ENCODE peak calls at places on chromosomes 5 and 9, in eight cellular contexts. One of them, this sample, is unnamed.

GRCh38 chr5:40406426-40407211 is 273.1 kb upstream of the PTGER4 start:
- DNase-seq in HepG2: peak; percentile 3
- DNase-seq in DND-41: no peak
- DNase-seq in dorsolateral prefrontal cortex: no peak
- DNase-seq in colonic mucosa: no peak
- DNase-seq in WTC11: no peak
- DNase-seq in PC-3: no peak
- DNase-seq in stomach: no peak
- DNase-seq in this sample: no peak

GRCh38 chr5:126003309-126003708 is 419.9 kb upstream of the GRAMD2B start:
- DNase-seq in HepG2: no peak
- DNase-seq in DND-41: no peak
- DNase-seq in dorsolateral prefrontal cortex: no peak
- DNase-seq in colonic mucosa: peak; percentile 22
- DNase-seq in WTC11: no peak
- DNase-seq in PC-3: no peak
- DNase-seq in stomach: peak; percentile 64
- DNase-seq in this sample: no peak

GRCh38 chr5:161966544-161966943 is 101.0 kb upstream of the GABRG2 start:
- DNase-seq in HepG2: peak; percentile 3
- DNase-seq in DND-41: no peak
- DNase-seq in dorsolateral prefrontal cortex: no peak
- DNase-seq in colonic mucosa: no peak
- DNase-seq in WTC11: no peak
- DNase-seq in PC-3: peak; percentile 51
- DNase-seq in stomach: no peak
- DNase-seq in this sample: peak; percentile 7

GRCh38 chr9:14348241-14349140 is 34.5 kb upstream of the NFIB start:
- DNase-seq in HepG2: no peak
- DNase-seq in DND-41: no peak
- DNase-seq in dorsolateral prefrontal cortex: peak; percentile 51
- DNase-seq in colonic mucosa: no peak
- DNase-seq in WTC11: no peak
- DNase-seq in PC-3: no peak
- DNase-seq in stomach: no peak
- DNase-seq in this sample: peak; percentile 34

GRCh38 chr9:75844321-75844720 is 46.2 kb upstream of the PCSK5 start:
- DNase-seq in HepG2: no peak
- DNase-seq in DND-41: no peak
- DNase-seq in dorsolateral prefrontal cortex: no peak
- DNase-seq in colonic mucosa: no peak
- DNase-seq in WTC11: no peak
- DNase-seq in PC-3: no peak
- DNase-seq in stomach: no peak
- DNase-seq in this sample: no peak

GRCh38 chr9:134778841-134779411 is 101.7 kb upstream of the FCN2 start:
- DNase-seq in HepG2: peak; percentile 48
- DNase-seq in DND-41: no peak
- DNase-seq in dorsolateral prefrontal cortex: peak; percentile 65
- DNase-seq in colonic mucosa: peak; percentile 37
- DNase-seq in WTC11: peak; percentile 86
- DNase-seq in PC-3: peak; percentile 60
- DNase-seq in stomach: peak; percentile 48
- DNase-seq in this sample: peak; percentile 82

GRCh38 chr9:127557466-127557869 is 54.6 kb upstream of the STXBP1 start:
- DNase-seq in HepG2: no peak
- DNase-seq in DND-41: peak; percentile 64
- DNase-seq in dorsolateral prefrontal cortex: no peak
- DNase-seq in colonic mucosa: no peak
- DNase-seq in WTC11: no peak
- DNase-seq in PC-3: peak; percentile 56
- DNase-seq in stomach: no peak
- DNase-seq in this sample: no peak

GRCh38 chr9:21965401-21965951 is 28.7 kb downstream of the CDKN2A start:
- DNase-seq in HepG2: peak; percentile 45
- DNase-seq in DND-41: no peak
- DNase-seq in dorsolateral prefrontal cortex: no peak
- DNase-seq in colonic mucosa: peak; percentile 64
- DNase-seq in WTC11: peak; percentile 81
- DNase-seq in PC-3: peak; percentile 60
- DNase-seq in stomach: peak; percentile 67
- DNase-seq in this sample: peak; percentile 81

GRCh38 chr5:53291528-53291927 is 182.0 kb upstream of the MOCS2 start:
- DNase-seq in HepG2: no peak
- DNase-seq in DND-41: no peak
- DNase-seq in dorsolateral prefrontal cortex: no peak
- DNase-seq in colonic mucosa: no peak
- DNase-seq in WTC11: no peak
- DNase-seq in PC-3: no peak
- DNase-seq in stomach: no peak
- DNase-seq in this sample: no peak

GRCh38 chr5:18744990-18745590 is 1110.8 kb downstream of the TAF11L14 start:
- DNase-seq in HepG2: no peak
- DNase-seq in DND-41: peak; percentile 67
- DNase-seq in dorsolateral prefrontal cortex: no peak
- DNase-seq in colonic mucosa: no peak
- DNase-seq in WTC11: no peak
- DNase-seq in PC-3: no peak
- DNase-seq in stomach: no peak
- DNase-seq in this sample: no peak

GRCh38 chr9:19375536-19375935 is 4.5 kb downstream of the RPS6 start:
- DNase-seq in HepG2: no peak
- DNase-seq in DND-41: no peak
- DNase-seq in dorsolateral prefrontal cortex: no peak
- DNase-seq in colonic mucosa: no peak
- DNase-seq in WTC11: no peak
- DNase-seq in PC-3: no peak
- DNase-seq in stomach: no peak
- DNase-seq in this sample: no peak

GRCh38 chr9:78296208-78296892 is 575 bp upstream of the PSAT1 start:
- DNase-seq in HepG2: peak; percentile 62
- DNase-seq in DND-41: no peak
- DNase-seq in dorsolateral prefrontal cortex: peak; percentile 59
- DNase-seq in colonic mucosa: peak; percentile 50
- DNase-seq in WTC11: peak; percentile 47
- DNase-seq in PC-3: peak; percentile 58
- DNase-seq in stomach: peak; percentile 75
- DNase-seq in this sample: peak; percentile 12

GRCh38 chr5:158175664-158176507 is 316.9 kb upstream of the CLINT1 start:
- DNase-seq in HepG2: no peak
- DNase-seq in DND-41: no peak
- DNase-seq in dorsolateral prefrontal cortex: no peak
- DNase-seq in colonic mucosa: peak; percentile 79
- DNase-seq in WTC11: no peak
- DNase-seq in PC-3: peak; percentile 87
- DNase-seq in stomach: peak; percentile 48
- DNase-seq in this sample: no peak

GRCh38 chr9:438961-439768 is 224.5 kb downstream of the DOCK8 start:
- DNase-seq in HepG2: no peak
- DNase-seq in DND-41: no peak
- DNase-seq in dorsolateral prefrontal cortex: no peak
- DNase-seq in colonic mucosa: no peak
- DNase-seq in WTC11: no peak
- DNase-seq in PC-3: no peak
- DNase-seq in stomach: no peak
- DNase-seq in this sample: no peak

GRCh38 chr5:34998058-34998789 is 49.5 kb downstream of the AGXT2 start:
- DNase-seq in HepG2: no peak
- DNase-seq in DND-41: no peak
- DNase-seq in dorsolateral prefrontal cortex: peak; percentile 40
- DNase-seq in colonic mucosa: no peak
- DNase-seq in WTC11: no peak
- DNase-seq in PC-3: peak; percentile 11
- DNase-seq in stomach: no peak
- DNase-seq in this sample: no peak

GRCh38 chr5:149432377-149432776 is 53.3 kb upstream of the IL17B start:
- DNase-seq in HepG2: no peak
- DNase-seq in DND-41: no peak
- DNase-seq in dorsolateral prefrontal cortex: no peak
- DNase-seq in colonic mucosa: no peak
- DNase-seq in WTC11: no peak
- DNase-seq in PC-3: no peak
- DNase-seq in stomach: no peak
- DNase-seq in this sample: no peak

GRCh38 chr5:96997265-96997859 is 61.5 kb downstream of the LNPEP start:
- DNase-seq in HepG2: peak; percentile 41
- DNase-seq in DND-41: peak; percentile 32
- DNase-seq in dorsolateral prefrontal cortex: no peak
- DNase-seq in colonic mucosa: no peak
- DNase-seq in WTC11: no peak
- DNase-seq in PC-3: peak; percentile 63
- DNase-seq in stomach: no peak
- DNase-seq in this sample: peak; percentile 7
- TF ChIP-seq CTCF in HepG2: peak; percentile 40
- TF ChIP-seq CTCF in DND-41: peak; percentile 64
- TF ChIP-seq CTCF in dorsolateral prefrontal cortex: peak; percentile 63
- TF ChIP-seq CTCF in colonic mucosa: peak; percentile 22
- TF ChIP-seq CTCF in WTC11: no peak
- TF ChIP-seq CTCF in PC-3: peak; percentile 73
- TF ChIP-seq CTCF in stomach: no peak
- TF ChIP-seq CTCF in this sample: peak; percentile 67

DNA sequence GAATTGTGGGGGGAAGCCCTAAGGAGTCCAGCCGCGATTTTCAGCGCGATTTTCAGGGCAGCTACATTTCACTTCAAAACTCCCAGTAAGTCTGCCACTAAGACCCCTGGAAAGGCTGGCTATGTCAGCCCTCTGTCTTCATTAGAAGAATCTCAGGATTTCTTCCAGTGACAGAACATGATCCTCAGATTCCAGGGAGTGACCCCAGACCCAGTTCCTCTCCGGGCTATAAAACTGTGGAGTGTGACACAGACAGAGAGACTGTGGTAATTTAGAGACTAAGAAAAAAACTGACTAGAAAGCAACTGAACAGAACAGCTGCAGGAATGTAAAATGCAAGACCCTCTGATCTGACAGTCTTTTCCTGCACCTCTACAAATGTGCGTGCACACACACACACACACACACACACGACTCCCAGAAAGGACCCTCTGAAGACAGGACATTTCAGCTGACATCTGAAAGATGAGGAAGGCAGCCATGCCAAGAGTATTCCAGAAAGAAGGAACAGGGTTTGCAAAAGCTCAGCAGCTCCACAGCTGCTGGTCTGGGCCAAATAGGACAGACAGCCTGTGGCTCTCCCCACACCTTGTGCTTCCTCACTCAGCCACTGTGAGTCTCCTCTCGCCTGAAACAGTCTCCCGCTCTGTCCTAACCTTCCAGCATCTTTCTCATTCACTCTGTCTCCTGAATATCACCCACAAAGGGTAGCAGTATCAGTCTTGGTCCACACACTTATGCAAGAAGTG is 188.9 kb downstream of the PALM2AKAP2 start:
- DNase-seq in HepG2: peak; percentile 6
- DNase-seq in DND-41: no peak
- DNase-seq in dorsolateral prefrontal cortex: no peak
- DNase-seq in colonic mucosa: no peak
- DNase-seq in WTC11: peak; percentile 38
- DNase-seq in PC-3: peak; percentile 26
- DNase-seq in stomach: no peak
- DNase-seq in this sample: peak; percentile 18
- TF ChIP-seq CTCF in HepG2: peak; percentile 34
- TF ChIP-seq CTCF in DND-41: peak; percentile 17
- TF ChIP-seq CTCF in dorsolateral prefrontal cortex: no peak
- TF ChIP-seq CTCF in colonic mucosa: no peak
- TF ChIP-seq CTCF in WTC11: no peak
- TF ChIP-seq CTCF in PC-3: peak; percentile 40
- TF ChIP-seq CTCF in stomach: no peak
- TF ChIP-seq CTCF in this sample: no peak

DNA sequence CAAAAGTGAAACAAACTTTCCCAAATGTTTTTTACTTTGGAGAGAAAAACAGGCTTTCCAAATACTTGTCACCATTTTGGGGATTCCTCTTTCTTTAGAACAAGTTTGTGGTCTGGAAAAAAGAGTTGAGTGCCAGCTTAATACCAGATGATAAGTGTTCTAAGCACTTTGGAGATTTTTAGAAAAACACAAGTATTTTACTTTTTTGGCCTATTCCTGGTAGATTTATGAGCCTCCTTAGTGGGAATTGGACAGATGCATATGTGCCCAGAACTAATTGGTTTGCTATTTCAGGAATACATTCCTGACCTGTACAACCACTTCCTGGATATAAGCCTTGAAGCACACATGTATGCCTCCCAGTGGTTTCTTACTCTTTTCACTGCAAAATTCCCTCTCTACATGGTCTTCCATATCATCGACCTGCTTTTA is 40.5 kb downstream of the GPR21 start:
- DNase-seq in HepG2: no peak
- DNase-seq in DND-41: no peak
- DNase-seq in dorsolateral prefrontal cortex: no peak
- DNase-seq in colonic mucosa: no peak
- DNase-seq in WTC11: no peak
- DNase-seq in PC-3: no peak
- DNase-seq in stomach: no peak
- DNase-seq in this sample: no peak
- TF ChIP-seq CTCF in HepG2: no peak
- TF ChIP-seq CTCF in DND-41: no peak
- TF ChIP-seq CTCF in dorsolateral prefrontal cortex: no peak
- TF ChIP-seq CTCF in colonic mucosa: no peak
- TF ChIP-seq CTCF in WTC11: no peak
- TF ChIP-seq CTCF in PC-3: no peak
- TF ChIP-seq CTCF in stomach: no peak
- TF ChIP-seq CTCF in this sample: no peak

GRCh38 chr5:5464036-5464715 is 41.7 kb downstream of the ICE1 start:
- DNase-seq in HepG2: no peak
- DNase-seq in DND-41: no peak
- DNase-seq in dorsolateral prefrontal cortex: no peak
- DNase-seq in colonic mucosa: no peak
- DNase-seq in WTC11: no peak
- DNase-seq in PC-3: no peak
- DNase-seq in stomach: no peak
- DNase-seq in this sample: no peak

GRCh38 chr5:5461012-5461411 is 38.5 kb downstream of the ICE1 start:
- DNase-seq in HepG2: no peak
- DNase-seq in DND-41: no peak
- DNase-seq in dorsolateral prefrontal cortex: no peak
- DNase-seq in colonic mucosa: no peak
- DNase-seq in WTC11: no peak
- DNase-seq in PC-3: peak; percentile 23
- DNase-seq in stomach: no peak
- DNase-seq in this sample: no peak

GRCh38 chr5:5467737-5468136 is 45.3 kb downstream of the ICE1 start:
- DNase-seq in HepG2: no peak
- DNase-seq in DND-41: no peak
- DNase-seq in dorsolateral prefrontal cortex: no peak
- DNase-seq in colonic mucosa: no peak
- DNase-seq in WTC11: no peak
- DNase-seq in PC-3: no peak
- DNase-seq in stomach: no peak
- DNase-seq in this sample: no peak

GRCh38 chr5:5470933-5471332 is 48.5 kb downstream of the ICE1 start:
- DNase-seq in HepG2: no peak
- DNase-seq in DND-41: no peak
- DNase-seq in dorsolateral prefrontal cortex: no peak
- DNase-seq in colonic mucosa: no peak
- DNase-seq in WTC11: no peak
- DNase-seq in PC-3: no peak
- DNase-seq in stomach: no peak
- DNase-seq in this sample: no peak

DNA sequence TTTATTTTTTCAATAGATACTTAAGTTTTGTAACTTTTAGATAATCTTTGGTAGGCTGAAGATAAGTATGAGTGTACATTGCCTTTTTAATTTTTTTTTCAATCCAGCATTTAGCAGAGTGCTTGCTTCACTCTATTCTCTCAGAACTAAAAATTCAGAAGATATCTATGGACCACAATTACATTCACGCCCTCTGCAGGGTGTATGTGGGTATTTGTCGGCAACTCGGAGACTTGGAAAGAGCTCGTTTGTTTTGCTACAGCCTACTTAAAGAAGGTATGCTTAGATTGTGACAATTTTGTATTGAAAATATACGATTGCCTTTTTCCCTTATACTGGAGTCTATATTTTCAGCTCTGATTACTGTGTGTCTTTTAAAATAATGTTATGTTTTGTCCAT is 43.8 kb downstream of the ICE1 start:
- DNase-seq in HepG2: no peak
- DNase-seq in DND-41: no peak
- DNase-seq in dorsolateral prefrontal cortex: no peak
- DNase-seq in colonic mucosa: no peak
- DNase-seq in WTC11: no peak
- DNase-seq in PC-3: no peak
- DNase-seq in stomach: no peak
- DNase-seq in this sample: no peak
- TF ChIP-seq CTCF in HepG2: no peak
- TF ChIP-seq CTCF in DND-41: no peak
- TF ChIP-seq CTCF in dorsolateral prefrontal cortex: no peak
- TF ChIP-seq CTCF in colonic mucosa: no peak
- TF ChIP-seq CTCF in WTC11: no peak
- TF ChIP-seq CTCF in PC-3: peak; percentile 24
- TF ChIP-seq CTCF in stomach: no peak
- TF ChIP-seq CTCF in this sample: no peak